ENCODE peak calls at places on chromosomes 7 and 10, in seven cellular contexts. W, N, G, Q, D, S and U are unnamed samples.

GRCh38 chr7:22851140-22851539 is 28.5 kb upstream of the TOMM7 start:
- DNase-seq in W (no peak), S (no peak), D (no peak), N (no peak), Q (no peak), G (no peak), U (no peak)

GRCh38 chr7:133635541-133635940 is 382.7 kb downstream of the EXOC4 start:
- DNase-seq in D (no peak), G (no peak), Q (no peak), N (no peak), W (no peak), S (no peak), U (no peak)

GRCh38 chr7:2719007-2719406 is 31.0 kb downstream of the AMZ1 start:
- DNase-seq in N (peak), W (no peak), D (peak), Q (no peak), S (no peak), G (no peak), U (peak)

GRCh38 chr10:72011468-72011867 is 47.3 kb downstream of the CHST3 start:
- DNase-seq in N (no peak), W (no peak), G (no peak), D (no peak), S (no peak), Q (no peak), U (no peak)

GRCh38 chr10:113007821-113008220 is 57.8 kb downstream of the TCF7L2 start:
- DNase-seq in S (no peak), G (no peak), D (peak), W (no peak), Q (no peak), N (no peak), U (no peak)

GRCh38 chr10:60351191-60351853 is 38.4 kb downstream of the ANK3 start:
- DNase-seq in N (no peak), G (no peak), Q (no peak), D (no peak), S (no peak), W (no peak), U (no peak)

GRCh38 chr7:139739863-139740597 is 37.8 kb downstream of the HIPK2 start:
- DNase-seq in D (no peak), W (no peak), S (no peak), Q (no peak), N (no peak), G (no peak), U (no peak)

GRCh38 chr10:5485948-5486851 is 13.2 kb downstream of the CALML5 start:
- DNase-seq in N (no peak), D (no peak), S (no peak), G (no peak), W (no peak), Q (no peak), U (no peak)

GRCh38 chr7:53984776-53985175 is 557.4 kb upstream of the VSTM2A start:
- DNase-seq in S (no peak), Q (no peak), G (no peak), D (no peak), N (no peak), W (peak), U (no peak)